ENCODE peak calls at places on chromosomes 4 and X, in five cellular contexts. P is HCT116, S is AG09309, J is A172, V is AG08396. K is an unnamed sample.

GRCh38 chr4:152696764-152697250 is 17.0 kb upstream of the TMEM154 start:
- DNase-seq in S (no peak), V (no peak), P (peak), J (peak), K (peak)

GRCh38 chr4:14917305-14917647 is 85.0 kb upstream of the CPEB2 start:
- DNase-seq in V (no peak), P (no peak), S (no peak), J (no peak), K (no peak)

GRCh38 chr4:159341486-159341885 is 238.6 kb downstream of the RAPGEF2 start:
- DNase-seq in J (no peak), S (no peak), V (no peak), P (no peak), K (no peak)

GRCh38 chrX:39309721-39310152 is 508.5 kb downstream of the MID1IP1 start:
- DNase-seq in J (peak), V (no peak), P (no peak), S (no peak), K (peak)

GRCh38 chrX:46325312-46325877 is 219.8 kb downstream of the ZNF674 start:
- DNase-seq in P (peak), S (peak), J (peak), V (peak), K (no peak)

GRCh38 chr4:186669735-186670134 is 53.9 kb downstream of the FAT1 start:
- DNase-seq in S (no peak), V (no peak), J (no peak), P (no peak), K (no peak)

GRCh38 chrX:110992611-110993010 is 103.4 kb upstream of the PAK3 start:
- DNase-seq in V (peak), S (no peak), P (no peak), J (peak), K (peak)

GRCh38 chr4:7649741-7650531 is 215.2 kb upstream of the PSAPL1 start:
- DNase-seq in S (peak), V (peak), P (peak), J (peak), K (no peak)

GRCh38 chrX:39721570-39722279 is 376.0 kb downstream of the BCOR start:
- DNase-seq in P (no peak), S (no peak), J (no peak), V (peak), K (no peak)

GRCh38 chr4:825063-825968 is 613 bp downstream of the CPLX1 start:
- DNase-seq in V (peak), J (no peak), P (no peak), S (no peak), K (peak)

GRCh38 chrX:154821523-154821922 is 12.9 kb downstream of the SMIM9 start:
- DNase-seq in S (no peak), V (no peak), P (no peak), J (no peak), K (no peak)

GRCh38 chrX:145502670-145503069 is 255.4 kb downstream of the SPANXN1 start:
- DNase-seq in P (no peak), V (no peak), J (no peak), S (no peak), K (no peak)

GRCh38 chr4:13543091-13543581 is 1.2 kb downstream of the NKX3-2 start:
- DNase-seq in P (no peak), J (no peak), V (peak), S (no peak), K (peak)

GRCh38 chrX:123331859-123332258 is 147.8 kb downstream of the GRIA3 start:
- DNase-seq in S (no peak), P (no peak), J (no peak), V (no peak), K (no peak)

GRCh38 chr4:16043820-16044554 is 39.8 kb downstream of the PROM1 start:
- DNase-seq in P (no peak), J (no peak), V (no peak), S (no peak), K (no peak)

GRCh38 chr4:184807261-184807660 is 18.5 kb downstream of the ACSL1 start:
- DNase-seq in J (no peak), V (no peak), P (no peak), S (no peak), K (no peak)

GRCh38 chr4:1354136-1354982 is 7.4 kb downstream of the UVSSA start:
- DNase-seq in V (no peak), P (no peak), J (no peak), S (no peak), K (no peak)

GRCh38 chr4:55546633-55547460 is at the start of gene CLOCK:
- DNase-seq in J (peak), V (peak), P (peak), S (peak), K (peak)

GRCh38 chr4:26321326-26322276 is 787 bp downstream of the RBPJ start:
- DNase-seq in V (no peak), P (no peak), J (no peak), S (no peak), K (peak)

GRCh38 chr4:175971393-175972179 is 94.1 kb upstream of the WDR17 start:
- DNase-seq in S (no peak), J (no peak), P (no peak), V (no peak), K (no peak)

GRCh38 chrX:112816908-112817307 is 23.7 kb downstream of the AMOT start:
- DNase-seq in V (no peak), P (no peak), J (no peak), S (no peak), K (no peak)